ENCODE peak calls at places on chromosomes 2 and 18, in four cellular contexts. D, S, E and F are unnamed samples.
A peak's percentile ranks its signal among the peaks of the same experiment; 100 is the strongest.

GRCh38 chr2:135490381-135490780 is 40.6 kb downstream of the ZRANB3 start:
- DNase-seq in D (no peak), S (no peak), E (no peak), F (no peak)

GRCh38 chr2:218658671-218659257 is 659 bp downstream of the ZNF142 start:
- DNase-seq in D (no peak), S (peak; percentile 67), E (peak; percentile 49), F (peak; percentile 66)

GRCh38 chr2:62184499-62185045 is 11.3 kb upstream of the B3GNT2 start:
- DNase-seq in D (no peak), S (peak; percentile 42), E (no peak), F (no peak)

GRCh38 chr18:3458378-3458777 is 8.4 kb downstream of the TGIF1 start:
- DNase-seq in D (no peak), S (no peak), E (no peak), F (no peak)

GRCh38 chr2:38184964-38185603 is 109.1 kb upstream of the CYP1B1 start:
- DNase-seq in D (no peak), S (peak; percentile 3), E (no peak), F (no peak)

GRCh38 chr2:26971911-26972786 is 1.7 kb downstream of the MAPRE3 start:
- DNase-seq in D (no peak), S (no peak), E (peak; percentile 49), F (no peak)

GRCh38 chr18:40877096-40877495 is 1077.9 kb upstream of the PIK3C3 start:
- DNase-seq in D (no peak), S (peak; percentile 5), E (no peak), F (no peak)

GRCh38 chr2:8892149-8892548 is 54.7 kb upstream of the KIDINS220 start:
- DNase-seq in D (no peak), S (no peak), E (no peak), F (no peak)

GRCh38 chr2:84302513-84303412 is 156.3 kb downstream of the SUCLG1 start:
- DNase-seq in D (peak; percentile 61), S (peak; percentile 41), E (peak; percentile 34), F (peak; percentile 58)

GRCh38 chr2:55277310-55277709 is 8.3 kb upstream of the MTIF2 start:
- DNase-seq in D (no peak), S (no peak), E (no peak), F (peak; percentile 63)

GRCh38 chr2:7010376-7010775 is 93.2 kb downstream of the RNF144A start:
- DNase-seq in D (no peak), S (no peak), E (no peak), F (no peak)

GRCh38 chr2:7011376-7012083 is 94.3 kb downstream of the RNF144A start:
- DNase-seq in D (no peak), S (no peak), E (no peak), F (no peak)

GRCh38 chr2:7014201-7014640 is 97.0 kb downstream of the RNF144A start:
- DNase-seq in D (no peak), S (no peak), E (no peak), F (peak; percentile 41)

GRCh38 chr2:7013761-7014160 is 96.5 kb downstream of the RNF144A start:
- DNase-seq in D (no peak), S (no peak), E (no peak), F (no peak)

DNA sequence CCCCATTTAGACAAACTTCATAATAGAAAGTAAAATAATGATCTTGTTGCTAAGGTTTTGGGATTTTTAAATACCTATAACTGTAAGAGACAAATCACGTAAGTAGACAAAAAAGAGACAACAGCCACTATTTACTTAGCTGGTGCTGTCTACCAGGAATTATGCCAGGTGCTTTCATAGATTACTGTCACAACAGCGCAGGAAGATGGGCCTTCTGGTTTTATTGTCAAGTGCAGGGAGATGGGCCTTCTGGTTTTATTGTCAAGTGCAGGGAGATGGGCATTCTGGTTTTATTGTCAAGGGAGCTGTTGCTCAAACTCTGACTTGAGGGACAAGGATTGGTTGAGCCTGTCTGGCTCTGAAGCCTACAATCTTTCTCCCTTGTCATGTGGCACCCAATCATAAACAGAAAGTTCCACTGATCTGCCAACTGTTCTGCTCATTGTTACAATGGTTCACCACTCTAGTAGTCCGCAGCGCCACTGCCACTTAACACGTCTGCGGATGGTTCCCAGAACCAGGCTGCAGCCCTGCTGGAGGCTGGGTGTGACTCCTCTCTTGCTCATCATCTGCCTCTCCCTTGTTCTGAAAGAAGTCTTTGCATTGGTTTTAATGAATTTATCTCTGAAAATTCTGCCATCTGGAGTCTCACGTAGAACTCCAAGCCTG is 95.1 kb downstream of the RNF144A start:
- DNase-seq in D (no peak), S (no peak), E (no peak), F (no peak)
- TF ChIP-seq POLR2AphosphoS5 in D (no peak), S (no peak), E (no peak), F (no peak)

DNA sequence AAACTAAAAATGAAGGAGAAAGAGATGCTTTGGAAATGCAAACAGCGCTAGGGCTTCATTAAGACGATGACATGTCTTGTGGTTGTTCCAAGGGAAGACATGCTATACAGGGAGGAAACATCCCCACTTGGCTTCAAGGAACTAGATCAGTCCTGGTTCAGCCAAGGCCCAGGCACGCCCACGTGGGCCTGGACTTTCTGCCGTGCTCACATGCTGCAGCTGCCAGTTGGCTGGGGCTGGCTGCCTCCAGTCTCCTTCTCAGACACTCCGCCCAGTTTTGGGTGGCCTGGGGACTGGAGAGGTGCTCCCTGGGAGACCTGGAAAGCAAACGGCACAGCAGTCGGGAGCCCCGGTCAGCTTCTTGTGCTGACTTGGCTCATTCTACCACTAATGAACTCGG is 109.6 kb downstream of the GLI2 start:
- DNase-seq in D (no peak), S (no peak), E (no peak), F (no peak)
- TF ChIP-seq POLR2AphosphoS5 in D (no peak), S (no peak), E (no peak), F (no peak)

GRCh38 chr2:127629637-127630036 is 16.3 kb upstream of the GPR17 start:
- DNase-seq in D (no peak), S (no peak), E (no peak), F (no peak)

GRCh38 chr2:127632592-127633489 is 13.1 kb upstream of the GPR17 start:
- DNase-seq in D (no peak), S (no peak), E (no peak), F (no peak)

GRCh38 chr2:127630409-127631183 is 15.4 kb upstream of the GPR17 start:
- DNase-seq in D (no peak), S (no peak), E (no peak), F (no peak)

GRCh38 chr2:127631997-127632581 is 13.9 kb upstream of the GPR17 start:
- DNase-seq in D (no peak), S (no peak), E (no peak), F (no peak)

DNA sequence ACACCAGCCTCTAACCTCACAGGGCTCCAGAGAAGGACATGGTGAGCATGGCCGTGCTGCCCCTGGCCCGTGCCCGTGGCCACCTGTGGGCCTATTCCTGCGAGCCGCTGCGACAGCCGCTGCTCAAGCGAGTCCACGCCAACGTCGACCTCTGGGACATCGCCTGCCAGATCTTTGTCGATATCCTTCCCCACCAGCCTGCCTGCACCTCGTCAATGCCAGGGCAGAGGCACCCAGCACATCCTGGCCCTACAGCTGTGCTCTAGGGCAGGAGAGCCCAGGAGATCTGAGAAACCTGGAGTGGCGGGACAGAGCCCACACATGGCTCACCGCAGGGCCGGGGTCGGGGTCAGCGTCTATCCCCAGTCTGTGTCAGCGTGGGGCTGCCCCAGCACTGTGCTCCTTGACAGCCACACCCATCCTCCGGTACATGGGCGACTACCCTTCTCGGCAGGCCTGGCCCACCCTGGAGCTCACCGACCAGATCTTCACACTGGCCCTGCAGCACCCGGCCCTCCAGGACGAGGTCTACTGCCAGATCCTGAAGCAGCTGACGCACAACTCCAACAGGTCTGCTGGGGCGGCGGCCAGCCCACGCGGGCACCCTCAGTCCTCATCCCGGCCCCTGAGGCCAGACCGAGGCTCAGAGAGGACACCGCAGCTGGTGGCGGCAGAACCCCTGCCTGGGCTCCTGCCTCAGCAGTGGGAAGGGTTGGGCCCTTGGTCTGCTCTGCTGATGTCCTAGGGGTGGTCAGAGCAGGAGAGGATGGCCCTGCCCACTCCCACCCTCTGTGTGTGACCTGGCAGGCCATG is 14.6 kb upstream of the GPR17 start:
- DNase-seq in D (no peak), S (no peak), E (no peak), F (no peak)
- TF ChIP-seq POLR2AphosphoS5 in D (no peak), S (no peak), E (no peak), F (no peak)

DNA sequence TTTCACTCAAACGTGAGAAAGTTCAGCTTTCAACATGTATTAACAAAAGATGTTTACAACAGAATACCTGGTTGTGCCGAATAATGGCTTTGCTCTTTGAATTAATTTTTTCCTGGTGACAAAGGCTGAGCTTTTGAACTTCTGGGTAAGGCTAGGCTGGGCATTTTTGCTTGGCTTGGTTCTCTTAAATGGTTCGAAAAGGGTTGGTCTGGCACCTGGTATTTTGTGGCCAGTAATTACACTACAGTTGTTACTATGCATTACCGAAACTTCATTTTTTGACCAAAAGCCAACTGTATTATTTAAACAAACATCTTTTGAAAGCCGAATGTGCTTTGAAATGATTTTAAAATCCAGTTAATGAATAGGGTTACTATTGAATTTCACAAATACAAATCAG is 19.3 kb upstream of the NFE2L2 start:
- DNase-seq in D (no peak), S (no peak), E (no peak), F (no peak)
- TF ChIP-seq POLR2AphosphoS5 in D (no peak), S (no peak), E (no peak), F (no peak)

GRCh38 chr2:80222644-80223043 is 81.9 kb downstream of the LRRTM1 start:
- DNase-seq in D (no peak), S (no peak), E (no peak), F (no peak)
- TF ChIP-seq POLR2AphosphoS5 in D (no peak), S (no peak), E (no peak), F (no peak)

DNA sequence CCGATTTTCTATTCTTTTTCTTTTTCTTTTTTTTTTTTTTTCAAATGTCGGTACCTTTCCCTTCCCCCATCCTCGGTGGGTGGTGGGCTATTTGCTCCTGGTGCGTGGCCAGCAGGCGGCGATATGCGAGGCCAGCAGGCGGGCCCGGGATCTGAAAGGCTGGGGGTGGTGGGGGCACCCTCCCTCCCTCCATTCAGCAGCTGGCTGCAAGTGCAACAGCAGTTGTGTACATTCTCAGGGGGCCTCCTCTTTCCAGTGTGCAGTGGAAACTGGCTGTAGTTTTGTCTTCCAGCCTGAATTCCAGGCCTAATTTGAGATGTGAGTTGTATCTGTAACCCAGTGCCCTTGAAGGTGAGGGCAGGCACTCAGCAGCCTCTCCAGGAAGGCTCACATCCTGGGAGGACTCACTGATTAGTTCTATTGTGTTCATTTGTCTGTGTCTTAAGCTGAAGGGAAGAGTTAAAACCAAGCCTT is 3.1 kb downstream of the MYCN start:
- DNase-seq in D (no peak), S (peak; percentile 22), E (peak; percentile 47), F (peak; percentile 18)
- TF ChIP-seq POLR2AphosphoS5 in D (no peak), S (no peak), E (no peak), F (no peak)